ENCODE peak calls at places on chromosomes 16 and 17, in nine cellular contexts. L is AG04450, D is AG10803, N is PC-9, P is tibial nerve, J is endothelial cell of umbilical vein, R is GM12878, K is mucosa of descending colon, A is tibial artery. Y is an unnamed sample.

GRCh38 chr17:72376486-72377345 is 255.9 kb downstream of the SOX9 start:
- DNase-seq in L (no peak), D (peak), N (no peak), P (no peak), J (no peak), R (no peak), K (no peak), A (no peak), Y (peak)

GRCh38 chr16:51762081-51762995 is 611.3 kb upstream of the SALL1 start:
- DNase-seq in L (peak), D (peak), N (no peak), P (peak), J (peak), R (no peak), K (peak), A (peak), Y (peak)

GRCh38 chr17:19410875-19411291 is at the start of gene RNF112:
- DNase-seq in L (no peak), D (peak), N (no peak), P (no peak), J (no peak), R (no peak), K (no peak), A (no peak), Y (no peak)

GRCh38 chr16:51228097-51228659 is 77.1 kb upstream of the SALL1 start:
- DNase-seq in L (no peak), D (no peak), N (no peak), P (no peak), J (no peak), R (no peak), K (no peak), A (no peak), Y (no peak)

GRCh38 chr16:48546774-48547173 is 63.2 kb downstream of the N4BP1 start:
- DNase-seq in L (no peak), D (no peak), N (no peak), P (no peak), J (no peak), R (no peak), K (no peak), A (no peak), Y (no peak)

GRCh38 chr17:53032861-53033271 is 789.9 kb upstream of the KIF2B start:
- DNase-seq in L (no peak), D (no peak), N (peak), P (no peak), J (peak), R (no peak), K (no peak), A (no peak), Y (no peak)

GRCh38 chr17:75499313-75500022 is 15.9 kb downstream of the CASKIN2 start:
- DNase-seq in L (no peak), D (no peak), N (no peak), P (no peak), J (no peak), R (no peak), K (no peak), A (no peak), Y (no peak)

GRCh38 chr17:46097497-46097896 is 95.7 kb downstream of the KANSL1 start:
- DNase-seq in L (no peak), D (peak), N (no peak), P (no peak), J (no peak), R (no peak), K (no peak), A (no peak), Y (no peak)

GRCh38 chr16:29656688-29657523 is 6.1 kb upstream of the SPN start:
- DNase-seq in L (no peak), D (no peak), N (no peak), P (no peak), J (no peak), R (no peak), K (no peak), A (no peak), Y (no peak)

GRCh38 chr17:69539274-69539673 is 124.8 kb downstream of the MAP2K6 start:
- DNase-seq in L (no peak), D (no peak), N (no peak), P (no peak), J (no peak), R (no peak), K (no peak), A (no peak), Y (no peak)

GRCh38 chr17:40562841-40563370 is 2.4 kb downstream of the CCR7 start:
- DNase-seq in L (no peak), D (no peak), N (no peak), P (no peak), J (no peak), R (no peak), K (no peak), A (no peak), Y (no peak)

GRCh38 chr17:74920679-74921044 is 2.4 kb downstream of the USH1G start:
- DNase-seq in L (no peak), D (no peak), N (no peak), P (no peak), J (no peak), R (no peak), K (no peak), A (no peak), Y (no peak)

GRCh38 chr16:11836653-11837244 is 14.6 kb downstream of the RSL1D1 start:
- DNase-seq in L (no peak), D (peak), N (no peak), P (no peak), J (peak), R (no peak), K (no peak), A (no peak), Y (peak)

DNA sequence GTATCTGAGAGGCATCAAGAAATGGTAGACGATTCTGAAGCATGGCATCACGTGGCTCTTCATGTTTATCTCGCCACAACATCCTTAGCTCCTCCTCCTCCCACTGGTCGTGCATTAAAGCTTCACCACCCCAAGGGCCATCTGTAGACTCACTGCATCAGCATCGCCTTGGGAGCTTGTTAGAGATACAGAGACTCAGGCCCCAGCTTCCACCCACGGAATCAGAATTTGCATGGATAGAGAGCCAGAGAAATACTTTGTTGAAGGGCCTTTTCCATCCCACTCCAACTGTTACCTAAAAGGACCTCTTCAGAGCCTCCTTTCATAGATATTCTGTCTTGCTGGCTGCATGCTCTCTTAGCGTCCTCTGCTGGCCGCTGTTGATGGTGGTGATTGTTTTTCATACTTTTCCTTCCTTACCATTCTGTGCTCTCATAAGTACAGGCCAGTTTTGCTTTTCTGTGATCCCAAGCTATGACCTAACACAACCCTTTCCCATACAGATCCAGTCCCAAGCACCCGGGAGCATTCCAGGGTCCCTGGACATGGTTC is 1049.4 kb upstream of the EEF2KMT start:
- DNase-seq in L (no peak), D (no peak), N (no peak), P (no peak), J (no peak), R (no peak), K (no peak), A (no peak), Y (no peak)
- TF ChIP-seq CTCF in L (no peak), D (no peak), N (no peak), P (no peak), J (no peak), R (no peak), K (no peak), A (no peak), Y (no peak)

GRCh38 chr17:2067048-2067452 is 12.1 kb downstream of the HIC1 start:
- DNase-seq in L (no peak), D (no peak), N (no peak), P (no peak), J (no peak), R (no peak), K (no peak), A (no peak), Y (no peak)
- H3K4me3 ChIP-seq in L (no peak), D (no peak), N (no peak), P (no peak), J (no peak), R (no peak), K (no peak), A (no peak), Y (no peak)

GRCh38 chr16:85822145-85822544 is 22.6 kb downstream of the COX4I1 start:
- DNase-seq in L (no peak), D (no peak), N (no peak), P (no peak), J (no peak), R (no peak), K (peak), A (no peak), Y (no peak)

GRCh38 chr16:85820604-85821372 is 21.3 kb downstream of the COX4I1 start:
- DNase-seq in L (no peak), D (no peak), N (no peak), P (no peak), J (no peak), R (no peak), K (peak), A (no peak), Y (no peak)

GRCh38 chr16:85821441-85821901 is 22.0 kb downstream of the COX4I1 start:
- DNase-seq in L (peak), D (peak), N (peak), P (peak), J (peak), R (peak), K (peak), A (peak), Y (peak)

GRCh38 chr16:85819245-85819644 is 19.8 kb downstream of the COX4I1 start:
- DNase-seq in L (peak), D (peak), N (peak), P (peak), J (peak), R (peak), K (peak), A (peak), Y (peak)

DNA sequence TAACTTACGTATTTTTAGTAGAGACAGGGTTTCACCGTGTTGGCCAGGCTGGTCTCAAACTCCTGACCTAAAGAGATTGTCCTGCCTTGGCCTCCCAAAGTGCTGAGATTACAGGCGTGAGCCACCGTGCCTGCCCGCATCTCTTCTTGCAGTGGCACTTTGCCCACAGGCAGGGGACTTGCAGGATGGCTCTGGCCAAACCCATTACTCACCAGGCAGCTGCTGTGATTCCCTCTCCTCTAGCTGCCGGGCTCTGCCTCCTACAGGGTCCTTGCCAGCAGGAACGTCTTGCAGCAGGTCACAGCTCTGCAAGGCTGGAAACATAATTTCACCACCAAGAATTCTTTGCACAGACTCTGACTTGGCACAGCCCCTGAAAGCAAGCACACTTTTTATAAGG is 20.2 kb downstream of the COX4I1 start:
- DNase-seq in L (no peak), D (no peak), N (no peak), P (no peak), J (no peak), R (no peak), K (peak), A (no peak), Y (no peak)
- TF ChIP-seq CTCF in L (no peak), D (no peak), N (no peak), P (no peak), J (no peak), R (no peak), K (no peak), A (no peak), Y (no peak)

DNA sequence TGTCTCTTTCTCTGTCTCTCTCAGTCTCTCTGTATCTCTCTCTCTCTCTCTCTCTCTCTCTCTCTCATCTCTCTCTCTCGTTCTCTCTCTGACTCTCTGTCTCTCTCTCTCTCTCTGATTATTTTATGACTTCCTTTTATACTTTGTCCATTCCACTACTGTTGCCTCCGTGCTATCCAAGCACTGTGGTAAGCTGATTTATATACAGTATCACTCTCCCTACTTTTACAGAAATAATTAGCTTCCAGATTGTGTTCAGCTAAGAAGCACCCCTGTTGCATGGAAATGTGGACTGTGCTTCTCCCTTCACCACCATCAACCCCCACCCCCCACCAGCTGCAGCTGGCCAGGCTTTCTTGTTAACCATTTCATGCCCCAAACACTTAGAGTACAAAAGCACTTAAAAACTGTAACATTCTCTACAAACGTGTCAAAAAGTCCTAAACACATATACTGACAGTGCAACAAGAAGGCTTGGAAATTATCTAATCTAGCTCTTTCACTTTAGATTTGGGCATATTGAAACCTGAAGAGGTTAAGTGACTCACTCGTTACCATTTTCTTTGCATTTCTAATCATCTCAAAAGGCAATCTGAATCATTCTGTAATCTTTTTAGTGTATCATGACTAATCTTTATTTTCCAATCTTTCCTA is 11.6 kb upstream of the TMEM100 start:
- DNase-seq in L (no peak), D (no peak), N (no peak), P (no peak), J (peak), R (no peak), K (no peak), A (no peak), Y (no peak)
- H3K4me3 ChIP-seq in L (no peak), D (no peak), N (no peak), P (no peak), J (no peak), R (no peak), K (no peak), A (no peak), Y (no peak)

GRCh38 chr16:67723940-67724339 is 4.8 kb upstream of the GFOD2 start:
- DNase-seq in L (no peak), D (no peak), N (no peak), P (no peak), J (no peak), R (no peak), K (no peak), A (no peak), Y (no peak)
- TF ChIP-seq CTCF in L (no peak), D (no peak), N (no peak), P (no peak), J (no peak), R (no peak), K (no peak), A (no peak), Y (no peak)

DNA sequence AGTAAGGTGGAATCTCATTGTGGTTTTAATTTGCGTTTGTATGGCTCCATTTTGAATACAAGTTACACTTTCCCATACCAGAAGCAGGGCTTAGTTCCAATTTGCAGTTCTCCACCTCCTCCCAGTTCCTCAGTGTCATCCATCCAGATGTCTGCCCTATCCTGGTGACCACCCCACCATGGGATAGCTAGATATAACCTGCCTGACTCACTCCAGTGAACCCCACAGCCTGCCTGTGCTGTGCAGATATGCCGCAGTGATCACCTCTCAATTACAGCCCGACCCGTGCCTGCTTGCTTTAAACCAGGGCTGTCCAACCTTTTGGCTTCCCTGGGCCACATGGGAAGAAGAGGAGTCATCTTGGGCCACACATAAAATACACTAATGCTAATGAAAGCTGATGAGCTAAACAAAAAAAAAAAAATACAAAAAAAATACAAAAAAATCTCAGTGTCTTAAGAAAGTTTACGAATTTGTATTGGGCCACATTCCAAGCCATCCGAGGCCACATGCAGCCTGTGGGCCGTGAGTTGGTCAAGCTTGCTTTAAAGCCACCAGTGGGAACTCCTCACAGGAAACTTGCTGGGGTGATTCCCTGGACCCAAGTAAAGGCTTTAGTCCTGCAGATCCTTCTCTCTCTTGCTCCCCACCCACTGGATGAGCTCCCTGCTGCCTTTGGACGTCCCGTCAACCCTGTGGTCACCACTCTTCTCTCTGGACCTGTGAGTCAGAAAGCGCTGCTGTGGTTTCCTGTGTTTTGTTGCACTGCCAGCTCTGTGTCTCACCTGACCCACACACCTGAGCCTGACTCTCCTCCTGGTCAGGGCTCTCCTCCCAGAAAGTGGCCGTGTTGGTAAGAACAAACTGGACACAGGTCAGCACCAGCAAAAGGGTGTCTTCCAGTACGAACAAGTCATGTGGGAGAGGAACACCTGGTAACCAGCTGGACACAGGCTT is 83.0 kb downstream of the EMP2 start:
- DNase-seq in L (no peak), D (no peak), N (no peak), P (no peak), J (no peak), R (no peak), K (no peak), A (no peak), Y (no peak)
- H3K4me3 ChIP-seq in L (no peak), D (no peak), N (no peak), P (no peak), J (no peak), R (no peak), K (no peak), A (no peak), Y (no peak)

GRCh38 chr16:8355714-8356113 is 234.6 kb downstream of the TMEM114 start:
- DNase-seq in L (no peak), D (no peak), N (no peak), P (no peak), J (no peak), R (no peak), K (no peak), A (no peak), Y (no peak)
- TF ChIP-seq CTCF in L (no peak), D (no peak), N (no peak), P (no peak), J (no peak), R (no peak), K (no peak), A (no peak), Y (no peak)

DNA sequence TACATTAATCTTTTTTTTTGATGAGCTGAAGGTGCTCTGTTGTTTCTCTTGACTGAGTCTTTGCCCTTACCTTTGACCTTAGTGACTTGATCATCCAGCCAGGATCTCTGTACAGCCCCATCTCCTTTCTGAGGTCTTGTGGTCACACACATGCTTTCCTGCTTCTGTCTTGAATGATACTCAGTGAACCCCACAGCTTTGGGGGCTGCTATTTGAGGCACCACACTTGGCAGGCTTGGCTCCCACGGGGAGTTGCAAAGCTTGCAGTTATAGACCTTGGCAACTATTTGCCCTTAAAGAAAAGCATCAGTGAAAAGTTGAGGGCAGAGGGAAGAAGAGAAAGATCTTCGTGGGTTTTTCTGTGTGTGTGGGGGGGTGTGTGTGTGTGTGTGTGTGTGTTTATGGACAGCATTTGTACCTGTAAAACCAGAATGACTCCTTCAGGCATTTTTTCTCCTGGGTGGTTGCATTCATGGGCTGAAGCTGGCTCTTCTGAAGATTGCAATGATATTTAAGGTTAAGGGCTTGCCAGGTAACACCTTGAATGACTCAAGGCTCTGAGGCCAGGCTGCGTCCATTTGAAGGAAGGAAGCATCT is 101.6 kb downstream of the MSI2 start:
- DNase-seq in L (no peak), D (no peak), N (peak), P (no peak), J (no peak), R (peak), K (no peak), A (no peak), Y (no peak)
- H3K4me3 ChIP-seq in L (no peak), D (no peak), N (no peak), P (no peak), J (no peak), R (peak), K (no peak), A (no peak), Y (no peak)

DNA sequence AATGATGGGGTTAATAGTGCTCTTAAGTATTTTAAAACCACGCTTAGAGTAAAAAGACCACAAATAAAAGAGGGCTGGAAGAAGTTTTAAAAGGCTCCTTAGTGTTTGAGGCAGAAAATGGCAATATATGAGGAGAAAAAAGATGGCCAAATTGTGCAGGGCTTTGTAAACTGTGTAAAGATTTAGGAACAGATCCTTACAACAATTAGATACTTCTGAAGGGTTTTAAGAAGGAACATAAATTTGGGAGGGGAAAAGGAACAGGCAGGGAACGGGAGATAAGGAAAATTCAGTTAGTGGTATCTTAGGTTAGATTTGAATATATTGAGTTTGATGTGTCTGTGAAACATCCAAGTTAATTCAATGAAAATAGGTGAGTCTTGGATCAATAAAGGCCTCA is 12.7 kb downstream of the CDC27 start:
- DNase-seq in L (no peak), D (no peak), N (no peak), P (no peak), J (no peak), R (no peak), K (no peak), A (no peak), Y (no peak)
- TF ChIP-seq CTCF in L (no peak), D (no peak), N (no peak), P (no peak), J (no peak), R (no peak), K (no peak), A (no peak), Y (no peak)

GRCh38 chr16:84614914-84615813 is 2.7 kb downstream of the COTL1 start:
- DNase-seq in L (no peak), D (no peak), N (no peak), P (no peak), J (no peak), R (no peak), K (no peak), A (no peak), Y (no peak)
- H3K4me3 ChIP-seq in L (peak), D (peak), N (peak), P (no peak), J (no peak), R (peak), K (no peak), A (no peak), Y (no peak)